ENCODE peak calls at places on chromosomes 2 and 18, in eight cellular contexts. One of them, this sample, is unnamed.

GRCh38 chr2:159891917-159892691 is 94.1 kb upstream of the CD302 start:
- DNase-seq in cardiac fibroblast: peak; percentile 28
- DNase-seq in GM23338: peak; percentile 46
- DNase-seq in HT1080: peak; percentile 74
- DNase-seq in stimulated activated naive B cell treated with anti-CD40 and anti-IgM and Interleukin-4, amounts not matched to agents 10 μg/mL and 1 μg/mL and 100 μg/mL, for 72 hours: no peak
- DNase-seq in naive thymus-derived CD8-positive, alpha-beta T cell: no peak
- DNase-seq in transverse colon: no peak
- DNase-seq in stimulated activated CD8-positive, alpha-beta memory T cell treated with anti-CD3 and anti-CD28 coated beads, Interleukin-12 subunit alpha, Interleukin-12 subunit beta, amount 100 ng/mL, for 4 hours: no peak
- DNase-seq in this sample: peak; percentile 18

GRCh38 chr2:23065210-23065609 is 319.8 kb upstream of the KLHL29 start:
- DNase-seq in transverse colon: no peak
- DNase-seq in cardiac fibroblast: no peak
- DNase-seq in HT1080: no peak
- DNase-seq in stimulated activated naive B cell treated with anti-CD40 and anti-IgM and Interleukin-4, amounts not matched to agents 10 μg/mL and 1 μg/mL and 100 μg/mL, for 72 hours: no peak
- DNase-seq in stimulated activated CD8-positive, alpha-beta memory T cell treated with anti-CD3 and anti-CD28 coated beads, Interleukin-12 subunit alpha, Interleukin-12 subunit beta, amount 100 ng/mL, for 4 hours: no peak
- DNase-seq in GM23338: no peak
- DNase-seq in naive thymus-derived CD8-positive, alpha-beta T cell: no peak
- DNase-seq in this sample: no peak

GRCh38 chr18:62209046-62209445 is 22.0 kb downstream of the RELCH start:
- DNase-seq in cardiac fibroblast: peak; percentile 34
- DNase-seq in HT1080: no peak
- DNase-seq in GM23338: no peak
- DNase-seq in transverse colon: no peak
- DNase-seq in stimulated activated CD8-positive, alpha-beta memory T cell treated with anti-CD3 and anti-CD28 coated beads, Interleukin-12 subunit alpha, Interleukin-12 subunit beta, amount 100 ng/mL, for 4 hours: no peak
- DNase-seq in stimulated activated naive B cell treated with anti-CD40 and anti-IgM and Interleukin-4, amounts not matched to agents 10 μg/mL and 1 μg/mL and 100 μg/mL, for 72 hours: no peak
- DNase-seq in naive thymus-derived CD8-positive, alpha-beta T cell: no peak
- DNase-seq in this sample: no peak

GRCh38 chr18:12048827-12049175 is 44.8 kb upstream of the ANKRD62 start:
- DNase-seq in transverse colon: no peak
- DNase-seq in HT1080: peak; percentile 75
- DNase-seq in GM23338: no peak
- DNase-seq in naive thymus-derived CD8-positive, alpha-beta T cell: no peak
- DNase-seq in stimulated activated CD8-positive, alpha-beta memory T cell treated with anti-CD3 and anti-CD28 coated beads, Interleukin-12 subunit alpha, Interleukin-12 subunit beta, amount 100 ng/mL, for 4 hours: no peak
- DNase-seq in stimulated activated naive B cell treated with anti-CD40 and anti-IgM and Interleukin-4, amounts not matched to agents 10 μg/mL and 1 μg/mL and 100 μg/mL, for 72 hours: no peak
- DNase-seq in cardiac fibroblast: no peak
- DNase-seq in this sample: no peak

GRCh38 chr2:16588565-16588964 is 77.1 kb downstream of the CYRIA start:
- DNase-seq in cardiac fibroblast: no peak
- DNase-seq in naive thymus-derived CD8-positive, alpha-beta T cell: no peak
- DNase-seq in HT1080: no peak
- DNase-seq in stimulated activated CD8-positive, alpha-beta memory T cell treated with anti-CD3 and anti-CD28 coated beads, Interleukin-12 subunit alpha, Interleukin-12 subunit beta, amount 100 ng/mL, for 4 hours: no peak
- DNase-seq in stimulated activated naive B cell treated with anti-CD40 and anti-IgM and Interleukin-4, amounts not matched to agents 10 μg/mL and 1 μg/mL and 100 μg/mL, for 72 hours: no peak
- DNase-seq in GM23338: peak; percentile 82
- DNase-seq in transverse colon: no peak
- DNase-seq in this sample: no peak

GRCh38 chr2:40721595-40721994 is 269.7 kb upstream of the SLC8A1 start:
- DNase-seq in GM23338: no peak
- DNase-seq in cardiac fibroblast: no peak
- DNase-seq in naive thymus-derived CD8-positive, alpha-beta T cell: no peak
- DNase-seq in HT1080: peak; percentile 53
- DNase-seq in stimulated activated CD8-positive, alpha-beta memory T cell treated with anti-CD3 and anti-CD28 coated beads, Interleukin-12 subunit alpha, Interleukin-12 subunit beta, amount 100 ng/mL, for 4 hours: no peak
- DNase-seq in transverse colon: no peak
- DNase-seq in stimulated activated naive B cell treated with anti-CD40 and anti-IgM and Interleukin-4, amounts not matched to agents 10 μg/mL and 1 μg/mL and 100 μg/mL, for 72 hours: no peak
- DNase-seq in this sample: no peak

GRCh38 chr2:68918497-68918896 is 34.2 kb downstream of the GKN2 start:
- DNase-seq in stimulated activated naive B cell treated with anti-CD40 and anti-IgM and Interleukin-4, amounts not matched to agents 10 μg/mL and 1 μg/mL and 100 μg/mL, for 72 hours: no peak
- DNase-seq in HT1080: peak; percentile 69
- DNase-seq in stimulated activated CD8-positive, alpha-beta memory T cell treated with anti-CD3 and anti-CD28 coated beads, Interleukin-12 subunit alpha, Interleukin-12 subunit beta, amount 100 ng/mL, for 4 hours: no peak
- DNase-seq in naive thymus-derived CD8-positive, alpha-beta T cell: no peak
- DNase-seq in transverse colon: no peak
- DNase-seq in GM23338: no peak
- DNase-seq in cardiac fibroblast: peak; percentile 40
- DNase-seq in this sample: no peak

GRCh38 chr2:23492941-23493340 is 108.0 kb downstream of the KLHL29 start:
- DNase-seq in cardiac fibroblast: no peak
- DNase-seq in naive thymus-derived CD8-positive, alpha-beta T cell: no peak
- DNase-seq in GM23338: no peak
- DNase-seq in stimulated activated CD8-positive, alpha-beta memory T cell treated with anti-CD3 and anti-CD28 coated beads, Interleukin-12 subunit alpha, Interleukin-12 subunit beta, amount 100 ng/mL, for 4 hours: no peak
- DNase-seq in stimulated activated naive B cell treated with anti-CD40 and anti-IgM and Interleukin-4, amounts not matched to agents 10 μg/mL and 1 μg/mL and 100 μg/mL, for 72 hours: no peak
- DNase-seq in HT1080: no peak
- DNase-seq in transverse colon: no peak
- DNase-seq in this sample: peak; percentile 23

GRCh38 chr2:136131961-136132839 is 14.3 kb upstream of the CXCR4 start:
- DNase-seq in naive thymus-derived CD8-positive, alpha-beta T cell: peak; percentile 72
- DNase-seq in transverse colon: peak; percentile 59
- DNase-seq in stimulated activated CD8-positive, alpha-beta memory T cell treated with anti-CD3 and anti-CD28 coated beads, Interleukin-12 subunit alpha, Interleukin-12 subunit beta, amount 100 ng/mL, for 4 hours: no peak
- DNase-seq in HT1080: no peak
- DNase-seq in GM23338: no peak
- DNase-seq in stimulated activated naive B cell treated with anti-CD40 and anti-IgM and Interleukin-4, amounts not matched to agents 10 μg/mL and 1 μg/mL and 100 μg/mL, for 72 hours: peak; percentile 92
- DNase-seq in cardiac fibroblast: no peak
- DNase-seq in this sample: no peak

GRCh38 chr2:211944572-211944971 is 594.0 kb downstream of the ERBB4 start:
- DNase-seq in transverse colon: no peak
- DNase-seq in stimulated activated naive B cell treated with anti-CD40 and anti-IgM and Interleukin-4, amounts not matched to agents 10 μg/mL and 1 μg/mL and 100 μg/mL, for 72 hours: no peak
- DNase-seq in HT1080: no peak
- DNase-seq in cardiac fibroblast: no peak
- DNase-seq in stimulated activated CD8-positive, alpha-beta memory T cell treated with anti-CD3 and anti-CD28 coated beads, Interleukin-12 subunit alpha, Interleukin-12 subunit beta, amount 100 ng/mL, for 4 hours: no peak
- DNase-seq in naive thymus-derived CD8-positive, alpha-beta T cell: no peak
- DNase-seq in GM23338: peak; percentile 83
- DNase-seq in this sample: no peak

GRCh38 chr2:154697422-154698237 is 865 bp upstream of the KCNJ3 start:
- DNase-seq in stimulated activated CD8-positive, alpha-beta memory T cell treated with anti-CD3 and anti-CD28 coated beads, Interleukin-12 subunit alpha, Interleukin-12 subunit beta, amount 100 ng/mL, for 4 hours: no peak
- DNase-seq in GM23338: peak; percentile 60
- DNase-seq in transverse colon: peak; percentile 14
- DNase-seq in naive thymus-derived CD8-positive, alpha-beta T cell: no peak
- DNase-seq in stimulated activated naive B cell treated with anti-CD40 and anti-IgM and Interleukin-4, amounts not matched to agents 10 μg/mL and 1 μg/mL and 100 μg/mL, for 72 hours: no peak
- DNase-seq in HT1080: no peak
- DNase-seq in cardiac fibroblast: no peak
- DNase-seq in this sample: no peak

GRCh38 chr2:42794271-42795046 is 2.1 kb upstream of the HAAO start:
- DNase-seq in stimulated activated CD8-positive, alpha-beta memory T cell treated with anti-CD3 and anti-CD28 coated beads, Interleukin-12 subunit alpha, Interleukin-12 subunit beta, amount 100 ng/mL, for 4 hours: no peak
- DNase-seq in naive thymus-derived CD8-positive, alpha-beta T cell: no peak
- DNase-seq in transverse colon: peak; percentile 34
- DNase-seq in stimulated activated naive B cell treated with anti-CD40 and anti-IgM and Interleukin-4, amounts not matched to agents 10 μg/mL and 1 μg/mL and 100 μg/mL, for 72 hours: no peak
- DNase-seq in HT1080: peak; percentile 25
- DNase-seq in GM23338: peak; percentile 80
- DNase-seq in cardiac fibroblast: peak; percentile 39
- DNase-seq in this sample: no peak

GRCh38 chr2:216695401-216695821 is at the start of gene IGFBP5:
- DNase-seq in stimulated activated CD8-positive, alpha-beta memory T cell treated with anti-CD3 and anti-CD28 coated beads, Interleukin-12 subunit alpha, Interleukin-12 subunit beta, amount 100 ng/mL, for 4 hours: no peak
- DNase-seq in stimulated activated naive B cell treated with anti-CD40 and anti-IgM and Interleukin-4, amounts not matched to agents 10 μg/mL and 1 μg/mL and 100 μg/mL, for 72 hours: no peak
- DNase-seq in cardiac fibroblast: peak; percentile 92
- DNase-seq in GM23338: peak; percentile 94
- DNase-seq in HT1080: peak; percentile 36
- DNase-seq in transverse colon: peak; percentile 75
- DNase-seq in naive thymus-derived CD8-positive, alpha-beta T cell: no peak
- DNase-seq in this sample: peak; percentile 76

GRCh38 chr18:29779096-29779495 is 1263.4 kb downstream of the DSC3 start:
- DNase-seq in stimulated activated naive B cell treated with anti-CD40 and anti-IgM and Interleukin-4, amounts not matched to agents 10 μg/mL and 1 μg/mL and 100 μg/mL, for 72 hours: no peak
- DNase-seq in naive thymus-derived CD8-positive, alpha-beta T cell: no peak
- DNase-seq in stimulated activated CD8-positive, alpha-beta memory T cell treated with anti-CD3 and anti-CD28 coated beads, Interleukin-12 subunit alpha, Interleukin-12 subunit beta, amount 100 ng/mL, for 4 hours: no peak
- DNase-seq in GM23338: no peak
- DNase-seq in HT1080: no peak
- DNase-seq in transverse colon: no peak
- DNase-seq in cardiac fibroblast: peak; percentile 12
- DNase-seq in this sample: peak; percentile 11

GRCh38 chr18:46134920-46135675 is 30.9 kb downstream of the HAUS1 start:
- DNase-seq in cardiac fibroblast: no peak
- DNase-seq in stimulated activated naive B cell treated with anti-CD40 and anti-IgM and Interleukin-4, amounts not matched to agents 10 μg/mL and 1 μg/mL and 100 μg/mL, for 72 hours: no peak
- DNase-seq in HT1080: no peak
- DNase-seq in stimulated activated CD8-positive, alpha-beta memory T cell treated with anti-CD3 and anti-CD28 coated beads, Interleukin-12 subunit alpha, Interleukin-12 subunit beta, amount 100 ng/mL, for 4 hours: no peak
- DNase-seq in naive thymus-derived CD8-positive, alpha-beta T cell: no peak
- DNase-seq in GM23338: peak; percentile 31
- DNase-seq in transverse colon: no peak
- DNase-seq in this sample: no peak

GRCh38 chr2:231554327-231554726 is 24.1 kb upstream of the NMUR1 start:
- DNase-seq in GM23338: no peak
- DNase-seq in transverse colon: no peak
- DNase-seq in stimulated activated CD8-positive, alpha-beta memory T cell treated with anti-CD3 and anti-CD28 coated beads, Interleukin-12 subunit alpha, Interleukin-12 subunit beta, amount 100 ng/mL, for 4 hours: no peak
- DNase-seq in naive thymus-derived CD8-positive, alpha-beta T cell: no peak
- DNase-seq in stimulated activated naive B cell treated with anti-CD40 and anti-IgM and Interleukin-4, amounts not matched to agents 10 μg/mL and 1 μg/mL and 100 μg/mL, for 72 hours: no peak
- DNase-seq in cardiac fibroblast: no peak
- DNase-seq in HT1080: no peak
- DNase-seq in this sample: no peak

GRCh38 chr2:238101891-238102841 is 2.0 kb downstream of the ESPNL start:
- DNase-seq in GM23338: no peak
- DNase-seq in naive thymus-derived CD8-positive, alpha-beta T cell: no peak
- DNase-seq in cardiac fibroblast: no peak
- DNase-seq in stimulated activated CD8-positive, alpha-beta memory T cell treated with anti-CD3 and anti-CD28 coated beads, Interleukin-12 subunit alpha, Interleukin-12 subunit beta, amount 100 ng/mL, for 4 hours: no peak
- DNase-seq in stimulated activated naive B cell treated with anti-CD40 and anti-IgM and Interleukin-4, amounts not matched to agents 10 μg/mL and 1 μg/mL and 100 μg/mL, for 72 hours: peak; percentile 3
- DNase-seq in HT1080: no peak
- DNase-seq in transverse colon: peak; percentile 3
- DNase-seq in this sample: no peak

GRCh38 chr2:11896386-11896785 is 150.0 kb downstream of the LPIN1 start:
- DNase-seq in transverse colon: no peak
- DNase-seq in cardiac fibroblast: no peak
- DNase-seq in stimulated activated CD8-positive, alpha-beta memory T cell treated with anti-CD3 and anti-CD28 coated beads, Interleukin-12 subunit alpha, Interleukin-12 subunit beta, amount 100 ng/mL, for 4 hours: no peak
- DNase-seq in HT1080: no peak
- DNase-seq in naive thymus-derived CD8-positive, alpha-beta T cell: no peak
- DNase-seq in stimulated activated naive B cell treated with anti-CD40 and anti-IgM and Interleukin-4, amounts not matched to agents 10 μg/mL and 1 μg/mL and 100 μg/mL, for 72 hours: no peak
- DNase-seq in GM23338: peak; percentile 39
- DNase-seq in this sample: no peak

GRCh38 chr2:75142081-75142480 is 57.2 kb downstream of the TACR1 start:
- DNase-seq in naive thymus-derived CD8-positive, alpha-beta T cell: no peak
- DNase-seq in GM23338: no peak
- DNase-seq in HT1080: no peak
- DNase-seq in stimulated activated naive B cell treated with anti-CD40 and anti-IgM and Interleukin-4, amounts not matched to agents 10 μg/mL and 1 μg/mL and 100 μg/mL, for 72 hours: no peak
- DNase-seq in cardiac fibroblast: peak; percentile 98
- DNase-seq in stimulated activated CD8-positive, alpha-beta memory T cell treated with anti-CD3 and anti-CD28 coated beads, Interleukin-12 subunit alpha, Interleukin-12 subunit beta, amount 100 ng/mL, for 4 hours: no peak
- DNase-seq in transverse colon: no peak
- DNase-seq in this sample: peak; percentile 65

GRCh38 chr2:211259831-211260476 is 703.6 kb downstream of the CPS1 start:
- DNase-seq in HT1080: no peak
- DNase-seq in cardiac fibroblast: no peak
- DNase-seq in GM23338: no peak
- DNase-seq in transverse colon: no peak
- DNase-seq in stimulated activated naive B cell treated with anti-CD40 and anti-IgM and Interleukin-4, amounts not matched to agents 10 μg/mL and 1 μg/mL and 100 μg/mL, for 72 hours: no peak
- DNase-seq in stimulated activated CD8-positive, alpha-beta memory T cell treated with anti-CD3 and anti-CD28 coated beads, Interleukin-12 subunit alpha, Interleukin-12 subunit beta, amount 100 ng/mL, for 4 hours: no peak
- DNase-seq in naive thymus-derived CD8-positive, alpha-beta T cell: no peak
- DNase-seq in this sample: no peak

GRCh38 chr18:76450912-76451421 is 44.1 kb downstream of the ZNF516 start:
- DNase-seq in naive thymus-derived CD8-positive, alpha-beta T cell: no peak
- DNase-seq in HT1080: peak; percentile 58
- DNase-seq in transverse colon: peak; percentile 42
- DNase-seq in GM23338: peak; percentile 65
- DNase-seq in stimulated activated CD8-positive, alpha-beta memory T cell treated with anti-CD3 and anti-CD28 coated beads, Interleukin-12 subunit alpha, Interleukin-12 subunit beta, amount 100 ng/mL, for 4 hours: no peak
- DNase-seq in stimulated activated naive B cell treated with anti-CD40 and anti-IgM and Interleukin-4, amounts not matched to agents 10 μg/mL and 1 μg/mL and 100 μg/mL, for 72 hours: peak; percentile 32
- DNase-seq in cardiac fibroblast: peak; percentile 77
- DNase-seq in this sample: no peak

GRCh38 chr2:180553094-180553715 is 427.2 kb upstream of the UBE2E3 start:
- DNase-seq in HT1080: no peak
- DNase-seq in transverse colon: no peak
- DNase-seq in stimulated activated naive B cell treated with anti-CD40 and anti-IgM and Interleukin-4, amounts not matched to agents 10 μg/mL and 1 μg/mL and 100 μg/mL, for 72 hours: no peak
- DNase-seq in GM23338: no peak
- DNase-seq in naive thymus-derived CD8-positive, alpha-beta T cell: no peak
- DNase-seq in cardiac fibroblast: peak; percentile 14
- DNase-seq in stimulated activated CD8-positive, alpha-beta memory T cell treated with anti-CD3 and anti-CD28 coated beads, Interleukin-12 subunit alpha, Interleukin-12 subunit beta, amount 100 ng/mL, for 4 hours: no peak
- DNase-seq in this sample: no peak